ENCODE peak calls at places on chromosomes 12 and 14, in nine cellular contexts. D is stimulated activated CD8-positive, alpha-beta memory T cell treated with anti-CD3 and anti-CD28 coated beads, Interleukin-12 subunit alpha, Interleukin-12 subunit beta, amount 100 ng/mL, for 4 hours; F is IMR-90; O is NCI-H1092; S is PC-9; B is amniotic epithelial cell; C is stimulated activated CD4-positive, alpha-beta T cell treated with anti-CD3 and anti-CD28 coated beads, Interleukin-1b, Interleukin-23, amount 100 ng/mL, for 24 hours; E is activated T-cell treated with anti-CD3 and anti-CD28 coated beads for 48 hours; L is foreskin melanocyte. J is an unnamed sample.
A peak's percentile ranks its signal among the peaks of the same experiment; 100 is the strongest.

GRCh38 chr12:6361834-6362233 is 13.5 kb downstream of the SCNN1A start:
- DNase-seq in F (no peak), C (no peak), D (no peak), O (no peak), L (no peak), S (peak; percentile 53), E (no peak), B (peak; percentile 46), J (no peak)

GRCh38 chr14:23623962-23624361 is 12.2 kb upstream of the DHRS2 start:
- DNase-seq in C (no peak), E (no peak), S (no peak), O (no peak), L (no peak), D (no peak), B (no peak), F (no peak), J (no peak)

GRCh38 chr12:94622475-94622874 is 27.9 kb downstream of the TMCC3 start:
- DNase-seq in D (no peak), B (peak; percentile 42), L (no peak), S (peak; percentile 46), O (no peak), E (no peak), F (no peak), C (no peak), J (no peak)

GRCh38 chr12:47894068-47894467 is 10.7 kb downstream of the VDR start:
- DNase-seq in L (no peak), D (no peak), O (no peak), E (no peak), B (no peak), F (no peak), S (no peak), C (no peak), J (no peak)

GRCh38 chr14:79051009-79051710 is 881.0 kb downstream of the NRXN3 start:
- DNase-seq in B (no peak), F (no peak), C (no peak), L (no peak), O (no peak), S (no peak), D (no peak), E (no peak), J (no peak)

GRCh38 chr12:132217800-132218518 is 73.7 kb downstream of the NOC4L start:
- DNase-seq in S (no peak), B (no peak), F (no peak), O (no peak), C (no peak), E (no peak), L (no peak), D (no peak), J (no peak)

GRCh38 chr12:26361964-26362363 is 166.6 kb downstream of the SSPN start:
- DNase-seq in C (no peak), F (no peak), O (no peak), E (no peak), B (no peak), S (no peak), L (no peak), D (no peak), J (no peak)

GRCh38 chr14:99764222-99764706 is 28.9 kb upstream of the EML1 start:
- DNase-seq in F (no peak), L (no peak), E (no peak), O (no peak), C (no peak), B (no peak), D (no peak), S (no peak), J (no peak)

GRCh38 chr12:47356129-47356622 is 276.4 kb upstream of the AMIGO2 start:
- DNase-seq in S (no peak), E (no peak), D (no peak), L (no peak), B (no peak), F (peak; percentile 36), O (no peak), C (no peak), J (peak; percentile 44)

GRCh38 chr14:78170203-78170602 is at the start of gene NRXN3:
- DNase-seq in L (no peak), S (no peak), E (no peak), F (no peak), B (no peak), D (no peak), O (no peak), C (no peak), J (no peak)

GRCh38 chr14:61188936-61189808 is 92.0 kb downstream of the TMEM30B start:
- DNase-seq in S (peak; percentile 68), D (no peak), F (peak; percentile 51), E (peak; percentile 35), B (peak; percentile 52), O (no peak), C (peak; percentile 34), L (peak; percentile 30), J (no peak)

GRCh38 chr12:66149702-66150398 is 19.3 kb upstream of the LLPH start:
- DNase-seq in E (no peak), F (no peak), D (no peak), L (no peak), O (no peak), S (no peak), C (no peak), B (no peak), J (no peak)

GRCh38 chr12:19382111-19382526 is 57.2 kb upstream of the AEBP2 start:
- DNase-seq in B (peak; percentile 70), F (peak; percentile 93), S (peak; percentile 76), O (no peak), D (peak; percentile 10), L (no peak), E (peak; percentile 31), C (peak; percentile 36), J (peak; percentile 46)

GRCh38 chr12:96257550-96258392 is 63.6 kb downstream of the ELK3 start:
- DNase-seq in L (no peak), B (no peak), D (no peak), C (no peak), E (no peak), S (no peak), O (no peak), F (peak; percentile 54), J (no peak)

GRCh38 chr12:6570264-6570887 is 2.3 kb upstream of the NOP2 start:
- DNase-seq in E (peak; percentile 43), O (no peak), B (peak; percentile 35), S (peak; percentile 35), L (no peak), F (no peak), D (no peak), C (peak; percentile 37), J (no peak)

GRCh38 chr14:65291561-65291960 is 121.0 kb upstream of the FUT8 start:
- DNase-seq in S (no peak), O (no peak), C (no peak), B (no peak), L (no peak), E (no peak), F (no peak), D (no peak), J (no peak)

GRCh38 chr14:23049011-23049410 is 7.0 kb downstream of the PSMB11 start:
- DNase-seq in F (no peak), D (no peak), E (no peak), C (no peak), B (no peak), L (no peak), O (no peak), S (no peak), J (no peak)

GRCh38 chr14:54169254-54169924 is 212.8 kb upstream of the BMP4 start:
- DNase-seq in O (no peak), C (no peak), L (no peak), F (peak; percentile 10), B (no peak), D (no peak), E (no peak), S (peak; percentile 88), J (no peak)

GRCh38 chr12:7369274-7369729 is 65.4 kb downstream of the ACSM4 start:
- DNase-seq in E (no peak), C (no peak), B (no peak), O (no peak), L (no peak), D (no peak), S (peak; percentile 72), F (no peak), J (peak; percentile 33)

GRCh38 chr14:52032196-52032865 is 36.5 kb downstream of the NID2 start:
- DNase-seq in C (no peak), D (no peak), E (no peak), L (no peak), B (peak; percentile 89), O (no peak), S (no peak), F (no peak), J (no peak)

GRCh38 chr12:7229741-7230140 is 40.3 kb downstream of the PEX5 start:
- DNase-seq in F (no peak), D (no peak), L (no peak), O (no peak), C (no peak), B (peak; percentile 75), S (no peak), E (no peak), J (no peak)

GRCh38 chr14:34781242-34781641 is 66.8 kb upstream of the CFL2 start:
- DNase-seq in B (peak; percentile 71), O (no peak), E (no peak), C (no peak), S (no peak), L (peak; percentile 56), F (peak; percentile 96), D (no peak), J (peak; percentile 4)

GRCh38 chr14:67940476-67940875 is 120.9 kb downstream of the RAD51B start:
- DNase-seq in B (peak; percentile 89), E (no peak), L (no peak), D (no peak), O (no peak), S (no peak), C (no peak), F (peak; percentile 36), J (no peak)

GRCh38 chr12:78571953-78572352 is 292.6 kb upstream of the SYT1 start:
- DNase-seq in B (no peak), C (no peak), E (no peak), F (no peak), S (no peak), D (no peak), O (no peak), L (no peak), J (no peak)

GRCh38 chr14:75554482-75554881 is 23.9 kb upstream of the FLVCR2 start:
- DNase-seq in O (no peak), F (peak; percentile 20), S (peak; percentile 100), B (peak; percentile 49), D (no peak), E (no peak), C (no peak), L (no peak), J (no peak)

GRCh38 chr12:71710276-71711125 is 24.6 kb downstream of the TMEM19 start:
- DNase-seq in D (no peak), S (peak; percentile 90), C (no peak), F (peak; percentile 91), O (no peak), B (peak; percentile 91), E (no peak), L (no peak), J (no peak)

GRCh38 chr12:10027311-10028099 is 3.0 kb upstream of the CLEC9A start:
- DNase-seq in B (peak; percentile 83), S (no peak), O (no peak), C (no peak), L (peak; percentile 40), F (peak; percentile 13), E (no peak), D (no peak), J (no peak)

GRCh38 chr12:45989857-45990467 is 412 bp downstream of the SCAF11 start:
- DNase-seq in F (peak; percentile 47), B (no peak), S (peak; percentile 41), E (peak; percentile 39), C (peak; percentile 37), D (peak; percentile 44), L (peak; percentile 42), O (peak; percentile 72), J (no peak)

GRCh38 chr14:56023681-56024080 is 94.5 kb upstream of the PELI2 start:
- DNase-seq in B (no peak), D (no peak), S (no peak), F (no peak), E (no peak), O (no peak), L (no peak), C (no peak), J (no peak)

GRCh38 chr12:59056931-59057330 is 136.6 kb upstream of the LRIG3 start:
- DNase-seq in B (peak; percentile 13), E (no peak), F (peak; percentile 10), C (no peak), S (no peak), D (no peak), O (no peak), L (no peak), J (no peak)

GRCh38 chr12:3339221-3339620 is 151.8 kb upstream of the PRMT8 start:
- DNase-seq in S (no peak), L (no peak), C (no peak), E (no peak), F (no peak), O (no peak), B (no peak), D (no peak), J (no peak)